ENCODE peak calls at places on chromosome 7, in seven cellular contexts. One of them, this sample, is unnamed.

GRCh38 chr7:106447318-106447847 is 162.6 kb upstream of the NAMPT start:
- DNase-seq in transverse colon: no peak
- DNase-seq in progenitor cell of endocrine pancreas: no peak
- DNase-seq in body of pancreas: no peak
- DNase-seq in stomach: no peak
- DNase-seq in suprapubic skin: no peak
- DNase-seq in Calu3: no peak
- DNase-seq in this sample: no peak

GRCh38 chr7:84194484-84195260 is at the start of gene SEMA3A:
- DNase-seq in transverse colon: peak; percentile 18
- DNase-seq in progenitor cell of endocrine pancreas: no peak
- DNase-seq in body of pancreas: peak; percentile 15
- DNase-seq in stomach: no peak
- DNase-seq in suprapubic skin: no peak
- DNase-seq in Calu3: peak; percentile 35
- DNase-seq in this sample: peak; percentile 33

GRCh38 chr7:3007696-3008095 is 36.0 kb downstream of the CARD11 start:
- DNase-seq in transverse colon: no peak
- DNase-seq in progenitor cell of endocrine pancreas: no peak
- DNase-seq in body of pancreas: no peak
- DNase-seq in stomach: no peak
- DNase-seq in suprapubic skin: no peak
- DNase-seq in Calu3: no peak
- DNase-seq in this sample: no peak

GRCh38 chr7:43583424-43584199 is 704 bp downstream of the STK17A start:
- DNase-seq in transverse colon: peak; percentile 74
- DNase-seq in progenitor cell of endocrine pancreas: peak; percentile 55
- DNase-seq in body of pancreas: peak; percentile 81
- DNase-seq in stomach: peak; percentile 79
- DNase-seq in suprapubic skin: peak; percentile 85
- DNase-seq in Calu3: peak; percentile 81
- DNase-seq in this sample: peak; percentile 69

GRCh38 chr7:131235489-131236317 is 92.0 kb upstream of the MKLN1 start:
- DNase-seq in transverse colon: peak; percentile 19
- DNase-seq in progenitor cell of endocrine pancreas: no peak
- DNase-seq in body of pancreas: peak; percentile 60
- DNase-seq in stomach: peak; percentile 29
- DNase-seq in suprapubic skin: no peak
- DNase-seq in Calu3: peak; percentile 85
- DNase-seq in this sample: no peak

GRCh38 chr7:125511310-125511709 is 581.7 kb upstream of the POT1 start:
- DNase-seq in transverse colon: no peak
- DNase-seq in progenitor cell of endocrine pancreas: no peak
- DNase-seq in body of pancreas: no peak
- DNase-seq in stomach: no peak
- DNase-seq in suprapubic skin: no peak
- DNase-seq in Calu3: no peak
- DNase-seq in this sample: no peak

GRCh38 chr7:158237672-158238335 is 349.8 kb downstream of the PTPRN2 start:
- DNase-seq in transverse colon: no peak
- DNase-seq in progenitor cell of endocrine pancreas: no peak
- DNase-seq in body of pancreas: no peak
- DNase-seq in stomach: peak; percentile 25
- DNase-seq in suprapubic skin: no peak
- DNase-seq in Calu3: no peak
- DNase-seq in this sample: no peak

GRCh38 chr7:127692200-127692599 is 40.2 kb downstream of the SND1 start:
- DNase-seq in transverse colon: no peak
- DNase-seq in progenitor cell of endocrine pancreas: no peak
- DNase-seq in body of pancreas: no peak
- DNase-seq in stomach: no peak
- DNase-seq in suprapubic skin: no peak
- DNase-seq in Calu3: no peak
- DNase-seq in this sample: no peak

GRCh38 chr7:44887293-44887692 is 2.0 kb upstream of the PURB start:
- DNase-seq in transverse colon: no peak
- DNase-seq in progenitor cell of endocrine pancreas: no peak
- DNase-seq in body of pancreas: no peak
- DNase-seq in stomach: no peak
- DNase-seq in suprapubic skin: no peak
- DNase-seq in Calu3: no peak
- DNase-seq in this sample: no peak

GRCh38 chr7:45084901-45085618 is 3.7 kb downstream of the NACAD start:
- DNase-seq in transverse colon: no peak
- DNase-seq in progenitor cell of endocrine pancreas: no peak
- DNase-seq in body of pancreas: no peak
- DNase-seq in stomach: no peak
- DNase-seq in suprapubic skin: peak; percentile 77
- DNase-seq in Calu3: no peak
- DNase-seq in this sample: no peak

GRCh38 chr7:22356855-22357310 is at the start of gene RAPGEF5:
- DNase-seq in transverse colon: peak; percentile 75
- DNase-seq in progenitor cell of endocrine pancreas: peak; percentile 22
- DNase-seq in body of pancreas: peak; percentile 76
- DNase-seq in stomach: peak; percentile 57
- DNase-seq in suprapubic skin: no peak
- DNase-seq in Calu3: peak; percentile 80
- DNase-seq in this sample: peak; percentile 55

GRCh38 chr7:24732646-24733413 is 24.4 kb downstream of the GSDME start:
- DNase-seq in transverse colon: no peak
- DNase-seq in progenitor cell of endocrine pancreas: no peak
- DNase-seq in body of pancreas: no peak
- DNase-seq in stomach: no peak
- DNase-seq in suprapubic skin: no peak
- DNase-seq in Calu3: no peak
- DNase-seq in this sample: no peak

GRCh38 chr7:97118306-97118917 is 914 bp downstream of the SDHAF3 start:
- DNase-seq in transverse colon: no peak
- DNase-seq in progenitor cell of endocrine pancreas: no peak
- DNase-seq in body of pancreas: no peak
- DNase-seq in stomach: no peak
- DNase-seq in suprapubic skin: no peak
- DNase-seq in Calu3: no peak
- DNase-seq in this sample: no peak

GRCh38 chr7:45937301-45937700 is 16.2 kb upstream of the IGFBP3 start:
- DNase-seq in transverse colon: no peak
- DNase-seq in progenitor cell of endocrine pancreas: no peak
- DNase-seq in body of pancreas: no peak
- DNase-seq in stomach: no peak
- DNase-seq in suprapubic skin: no peak
- DNase-seq in Calu3: no peak
- DNase-seq in this sample: no peak

GRCh38 chr7:20785211-20786048 is 1.3 kb downstream of the SP8 start:
- DNase-seq in transverse colon: no peak
- DNase-seq in progenitor cell of endocrine pancreas: no peak
- DNase-seq in body of pancreas: peak; percentile 32
- DNase-seq in stomach: peak; percentile 36
- DNase-seq in suprapubic skin: no peak
- DNase-seq in Calu3: peak; percentile 56
- DNase-seq in this sample: peak; percentile 72

GRCh38 chr7:120675076-120675475 is 182.9 kb downstream of the TSPAN12 start:
- DNase-seq in transverse colon: no peak
- DNase-seq in progenitor cell of endocrine pancreas: no peak
- DNase-seq in body of pancreas: no peak
- DNase-seq in stomach: no peak
- DNase-seq in suprapubic skin: no peak
- DNase-seq in Calu3: no peak
- DNase-seq in this sample: no peak

GRCh38 chr7:2313450-2314208 is 612 bp downstream of the SNX8 start:
- DNase-seq in transverse colon: peak; percentile 35
- DNase-seq in progenitor cell of endocrine pancreas: no peak
- DNase-seq in body of pancreas: peak; percentile 40
- DNase-seq in stomach: peak; percentile 34
- DNase-seq in suprapubic skin: no peak
- DNase-seq in Calu3: peak; percentile 35
- DNase-seq in this sample: no peak

GRCh38 chr7:17178562-17178961 is 119.9 kb upstream of the AHR start:
- DNase-seq in transverse colon: no peak
- DNase-seq in progenitor cell of endocrine pancreas: no peak
- DNase-seq in body of pancreas: no peak
- DNase-seq in stomach: no peak
- DNase-seq in suprapubic skin: no peak
- DNase-seq in Calu3: no peak
- DNase-seq in this sample: no peak

GRCh38 chr7:17184805-17185689 is 113.4 kb upstream of the AHR start:
- DNase-seq in transverse colon: no peak
- DNase-seq in progenitor cell of endocrine pancreas: no peak
- DNase-seq in body of pancreas: no peak
- DNase-seq in stomach: no peak
- DNase-seq in suprapubic skin: no peak
- DNase-seq in Calu3: no peak
- DNase-seq in this sample: no peak

GRCh38 chr7:17185690-17186070 is 112.8 kb upstream of the AHR start:
- DNase-seq in transverse colon: no peak
- DNase-seq in progenitor cell of endocrine pancreas: no peak
- DNase-seq in body of pancreas: no peak
- DNase-seq in stomach: no peak
- DNase-seq in suprapubic skin: no peak
- DNase-seq in Calu3: no peak
- DNase-seq in this sample: no peak

GRCh38 chr7:17183630-17184328 is 114.7 kb upstream of the AHR start:
- DNase-seq in transverse colon: no peak
- DNase-seq in progenitor cell of endocrine pancreas: no peak
- DNase-seq in body of pancreas: no peak
- DNase-seq in stomach: no peak
- DNase-seq in suprapubic skin: no peak
- DNase-seq in Calu3: no peak
- DNase-seq in this sample: no peak

GRCh38 chr7:17181482-17181881 is 117.0 kb upstream of the AHR start:
- DNase-seq in transverse colon: no peak
- DNase-seq in progenitor cell of endocrine pancreas: no peak
- DNase-seq in body of pancreas: no peak
- DNase-seq in stomach: no peak
- DNase-seq in suprapubic skin: no peak
- DNase-seq in Calu3: no peak
- DNase-seq in this sample: no peak
- TF ChIP-seq CTCF in transverse colon: no peak
- TF ChIP-seq CTCF in progenitor cell of endocrine pancreas: no peak
- TF ChIP-seq CTCF in body of pancreas: no peak
- TF ChIP-seq CTCF in stomach: no peak
- TF ChIP-seq CTCF in suprapubic skin: no peak
- TF ChIP-seq CTCF in Calu3: no peak
- TF ChIP-seq CTCF in this sample: no peak

GRCh38 chr7:13990984-13991790 is 1.7 kb upstream of the ETV1 start:
- DNase-seq in transverse colon: peak; percentile 92
- DNase-seq in progenitor cell of endocrine pancreas: peak; percentile 88
- DNase-seq in body of pancreas: peak; percentile 93
- DNase-seq in stomach: peak; percentile 91
- DNase-seq in suprapubic skin: peak; percentile 97
- DNase-seq in Calu3: peak; percentile 99
- DNase-seq in this sample: peak; percentile 97
- TF ChIP-seq CTCF in transverse colon: no peak
- TF ChIP-seq CTCF in progenitor cell of endocrine pancreas: no peak
- TF ChIP-seq CTCF in body of pancreas: no peak
- TF ChIP-seq CTCF in stomach: peak; percentile 25
- TF ChIP-seq CTCF in suprapubic skin: no peak
- TF ChIP-seq CTCF in Calu3: no peak
- TF ChIP-seq CTCF in this sample: no peak

GRCh38 chr7:35725280-35725680 is 30.3 kb upstream of the HERPUD2 start:
- DNase-seq in transverse colon: peak; percentile 71
- DNase-seq in progenitor cell of endocrine pancreas: no peak
- DNase-seq in body of pancreas: no peak
- DNase-seq in stomach: peak; percentile 41
- DNase-seq in suprapubic skin: no peak
- DNase-seq in Calu3: no peak
- DNase-seq in this sample: no peak
- TF ChIP-seq CTCF in transverse colon: no peak
- TF ChIP-seq CTCF in progenitor cell of endocrine pancreas: no peak
- TF ChIP-seq CTCF in body of pancreas: no peak
- TF ChIP-seq CTCF in stomach: no peak
- TF ChIP-seq CTCF in suprapubic skin: no peak
- TF ChIP-seq CTCF in Calu3: no peak
- TF ChIP-seq CTCF in this sample: no peak

GRCh38 chr7:36366649-36367560 is 22.8 kb upstream of the ANLN start:
- DNase-seq in transverse colon: peak; percentile 93
- DNase-seq in progenitor cell of endocrine pancreas: peak; percentile 92
- DNase-seq in body of pancreas: peak; percentile 93
- DNase-seq in stomach: peak; percentile 95
- DNase-seq in suprapubic skin: peak; percentile 88
- DNase-seq in Calu3: peak; percentile 98
- DNase-seq in this sample: peak; percentile 95
- TF ChIP-seq CTCF in transverse colon: peak; percentile 94
- TF ChIP-seq CTCF in progenitor cell of endocrine pancreas: peak; percentile 88
- TF ChIP-seq CTCF in body of pancreas: peak; percentile 94
- TF ChIP-seq CTCF in stomach: peak; percentile 90
- TF ChIP-seq CTCF in suprapubic skin: peak; percentile 94
- TF ChIP-seq CTCF in Calu3: peak; percentile 97
- TF ChIP-seq CTCF in this sample: peak; percentile 84

GRCh38 chr7:116598278-116598677 is 73.4 kb downstream of the CAV1 start:
- DNase-seq in transverse colon: no peak
- DNase-seq in progenitor cell of endocrine pancreas: no peak
- DNase-seq in body of pancreas: peak; percentile 30
- DNase-seq in stomach: no peak
- DNase-seq in suprapubic skin: no peak
- DNase-seq in Calu3: peak; percentile 13
- DNase-seq in this sample: no peak
- TF ChIP-seq CTCF in transverse colon: no peak
- TF ChIP-seq CTCF in progenitor cell of endocrine pancreas: peak; percentile 9
- TF ChIP-seq CTCF in body of pancreas: peak; percentile 62
- TF ChIP-seq CTCF in stomach: no peak
- TF ChIP-seq CTCF in suprapubic skin: no peak
- TF ChIP-seq CTCF in Calu3: peak; percentile 23
- TF ChIP-seq CTCF in this sample: no peak

GRCh38 chr7:151146761-151147160 is 20.7 kb downstream of the GBX1 start:
- DNase-seq in transverse colon: no peak
- DNase-seq in progenitor cell of endocrine pancreas: no peak
- DNase-seq in body of pancreas: no peak
- DNase-seq in stomach: peak; percentile 10
- DNase-seq in suprapubic skin: no peak
- DNase-seq in Calu3: no peak
- DNase-seq in this sample: no peak
- TF ChIP-seq CTCF in transverse colon: no peak
- TF ChIP-seq CTCF in progenitor cell of endocrine pancreas: no peak
- TF ChIP-seq CTCF in body of pancreas: no peak
- TF ChIP-seq CTCF in stomach: no peak
- TF ChIP-seq CTCF in suprapubic skin: no peak
- TF ChIP-seq CTCF in Calu3: no peak
- TF ChIP-seq CTCF in this sample: no peak